ENCODE peak calls at places on chromosomes 4 and X, in five cellular contexts. Z, G, L, J and K are unnamed samples.

GRCh38 chr4:168183717-168184571 is 91.6 kb downstream of the ANXA10 start:
- DNase-seq in J (no peak), Z (no peak), G (no peak), L (peak; percentile 42), K (no peak)

GRCh38 chrX:48999030-48999429 is 3.0 kb downstream of the GRIPAP1 start:
- DNase-seq in L (no peak), Z (no peak), G (no peak), J (no peak), K (no peak)

GRCh38 chr4:138405439-138405838 is 163.3 kb upstream of the SLC7A11 start:
- DNase-seq in Z (no peak), L (peak; percentile 63), J (no peak), G (no peak), K (no peak)

GRCh38 chr4:37628977-37629609 is 57.1 kb downstream of the RELL1 start:
- DNase-seq in G (peak; percentile 52), Z (no peak), L (no peak), J (peak; percentile 64), K (no peak)

GRCh38 chr4:23233596-23233995 is 540.9 kb downstream of the GBA3 start:
- DNase-seq in L (no peak), Z (no peak), G (no peak), J (no peak), K (no peak)

GRCh38 chr4:167906851-167907250 is 185.5 kb upstream of the ANXA10 start:
- DNase-seq in Z (no peak), G (no peak), J (no peak), L (no peak), K (no peak)

GRCh38 chrX:110310896-110311295 is 7.0 kb downstream of the AMMECR1 start:
- DNase-seq in J (no peak), G (no peak), Z (no peak), L (no peak), K (no peak)

GRCh38 chr4:48360285-48360965 is 19.1 kb downstream of the SLAIN2 start:
- DNase-seq in Z (no peak), J (no peak), L (no peak), G (no peak), K (no peak)

GRCh38 chr4:159071178-159071968 is 31.5 kb upstream of the RAPGEF2 start:
- DNase-seq in Z (no peak), L (no peak), G (no peak), J (no peak), K (no peak)

GRCh38 chr4:61532324-61532723 is 332.2 kb downstream of the ADGRL3 start:
- DNase-seq in G (no peak), J (no peak), L (peak; percentile 66), Z (no peak), K (no peak)

GRCh38 chr4:157358851-157359250 is 138.3 kb downstream of the GRIA2 start:
- DNase-seq in J (no peak), G (no peak), L (no peak), Z (no peak), K (no peak)

GRCh38 chr4:6085028-6085942 is 67.1 kb upstream of the C4orf50 start:
- DNase-seq in L (no peak), Z (no peak), J (no peak), G (no peak), K (no peak)

GRCh38 chrX:24005028-24005427 is 22.0 kb downstream of the KLHL15 start:
- DNase-seq in L (no peak), Z (no peak), J (no peak), G (no peak), K (no peak)
- H3K4me1 ChIP-seq in L (no peaks in the 10 kb centered on the region), Z (no peaks in the 10 kb centered on the region), J (no peaks in the 10 kb centered on the region), G (no peaks in the 10 kb centered on the region), K (no peaks in the 10 kb centered on the region)

DNA sequence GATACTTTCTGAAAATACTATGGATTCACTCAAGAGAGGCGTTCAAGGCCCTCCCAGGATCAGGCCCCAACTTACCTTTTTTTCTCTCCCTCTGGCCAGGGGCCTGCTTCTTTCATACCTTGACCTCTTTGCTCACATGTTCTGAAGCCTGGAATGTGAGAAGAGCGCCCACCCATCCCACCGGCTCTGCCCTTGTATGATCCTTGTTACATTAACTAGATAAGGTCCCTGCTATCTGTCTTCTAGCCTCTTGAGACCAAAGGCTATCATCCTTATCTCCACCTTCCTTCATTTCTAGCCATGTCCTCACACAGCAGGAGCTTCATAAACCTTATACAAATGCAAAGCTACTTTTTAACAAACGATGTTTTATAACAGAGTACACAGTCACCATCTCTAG is 45.9 kb downstream of the PROM1 start:
- DNase-seq in J (no peak), Z (no peak), G (no peak), L (no peak), K (no peak)
- H3K36me3 ChIP-seq in J (no peaks in the 10 kb centered on the region), Z (no peaks in the 10 kb centered on the region), G (no peaks in the 10 kb centered on the region), L (no peaks in the 10 kb centered on the region), K (no peaks in the 10 kb centered on the region)

DNA sequence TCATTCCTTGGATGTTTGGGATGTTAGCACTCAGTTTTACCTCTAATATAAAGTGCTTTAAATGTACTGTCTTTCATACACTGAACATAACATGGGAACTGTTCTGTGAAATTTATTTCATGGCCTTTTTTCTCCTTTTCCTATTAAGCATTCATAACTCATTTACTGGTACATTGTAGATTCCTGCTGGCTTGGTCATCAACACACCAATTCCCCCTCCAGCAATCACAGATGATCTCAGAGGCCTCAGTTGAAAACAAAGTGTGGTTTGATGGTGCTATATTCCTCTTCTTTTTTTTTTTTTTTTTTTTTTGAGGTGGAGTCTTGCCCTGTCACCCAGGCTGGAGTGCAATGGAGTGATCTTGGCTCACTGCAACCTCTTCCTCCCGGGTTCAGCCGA is 61.9 kb upstream of the FAM47B start:
- DNase-seq in L (no peak), G (no peak), Z (no peak), J (no peak), K (no peak)
- H3K4me3 ChIP-seq in L (no peak overlapping the region), G (no peak overlapping the region), Z (no peak overlapping the region), J (no peak overlapping the region), K (no peak overlapping the region)

GRCh38 chr4:41148292-41148691 is 66.0 kb downstream of the APBB2 start:
- DNase-seq in G (no peak), J (no peak), Z (no peak), L (no peak), K (no peak)
- H3K4me1 ChIP-seq in G (peaks cover 29% of the 10 kb centered on the region), J (peaks cover 23% of the 10 kb centered on the region), Z (peaks cover 7% of the 10 kb centered on the region), L (no peaks in the 10 kb centered on the region), K (no peaks in the 10 kb centered on the region)

DNA sequence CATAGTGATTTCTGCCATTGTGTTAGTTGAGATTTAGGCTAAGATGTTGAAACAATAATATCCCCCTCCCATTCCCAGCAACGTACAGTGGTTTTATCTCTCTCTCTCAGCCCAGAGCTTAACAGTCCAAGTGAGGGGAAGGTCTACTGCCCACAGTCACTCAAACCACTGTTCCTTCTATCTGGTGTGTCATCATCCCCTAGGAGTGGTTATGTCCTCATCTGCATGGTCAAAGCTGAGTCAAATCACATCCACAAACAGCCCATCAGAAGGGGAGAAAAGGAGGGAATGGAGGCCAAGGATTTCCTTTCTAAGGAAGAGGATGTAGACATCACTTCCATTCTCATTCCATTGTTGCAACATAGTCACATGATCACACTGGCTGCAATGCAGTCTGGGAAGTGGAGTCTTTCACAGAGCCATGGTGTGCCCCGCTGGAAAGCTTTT is 42.8 kb upstream of the CHRNA9 start:
- DNase-seq in J (no peak), G (no peak), Z (no peak), L (no peak), K (no peak)
- H3K36me3 ChIP-seq in J (no peaks in the 10 kb centered on the region), G (no peaks in the 10 kb centered on the region), Z (no peaks in the 10 kb centered on the region), L (no peaks in the 10 kb centered on the region), K (no peaks in the 10 kb centered on the region)